ENCODE peak calls at places on chromosome 15, in ten cellular contexts. O, Q, V, M, D, C, E, T, H and Y are unnamed samples.
A peak's percentile ranks its signal among the peaks of the same experiment; 100 is the strongest.

GRCh38 chr15:29110733-29111132 is 158.9 kb downstream of the NSMCE3 start:
- DNase-seq in O (no peak), Q (no peak), V (no peak), M (no peak), D (no peak), C (no peak), E (no peak), T (no peak), H (no peak), Y (no peak)

GRCh38 chr15:31447893-31448634 is 121.4 kb downstream of the KLF13 start:
- DNase-seq in O (no peak), Q (no peak), V (no peak), M (no peak), D (no peak), C (no peak), E (no peak), T (no peak), H (no peak), Y (peak; percentile 34)

GRCh38 chr15:90159213-90159612 is 41.9 kb upstream of the SEMA4B start:
- DNase-seq in O (no peak), Q (no peak), V (no peak), M (no peak), D (peak; percentile 84), C (no peak), E (no peak), T (no peak), H (no peak), Y (no peak)

GRCh38 chr15:78618490-78618934 is 2.3 kb downstream of the CHRNA3 start:
- DNase-seq in O (peak; percentile 71), Q (peak; percentile 94), V (peak; percentile 76), M (peak; percentile 84), D (peak; percentile 65), C (peak; percentile 50), E (peak; percentile 88), T (peak; percentile 79), H (peak; percentile 91), Y (peak; percentile 98)

GRCh38 chr15:98002874-98003273 is 42.4 kb downstream of the ARRDC4 start:
- DNase-seq in O (no peak), Q (no peak), V (no peak), M (no peak), D (no peak), C (no peak), E (no peak), T (no peak), H (no peak), Y (no peak)

GRCh38 chr15:92605225-92605944 is 50.2 kb downstream of the FAM174B start:
- DNase-seq in O (no peak), Q (peak; percentile 16), V (no peak), M (no peak), D (no peak), C (no peak), E (no peak), T (no peak), H (no peak), Y (no peak)

GRCh38 chr15:93730724-93731123 is 500.6 kb upstream of the MCTP2 start:
- DNase-seq in O (no peak), Q (no peak), V (no peak), M (no peak), D (no peak), C (no peak), E (no peak), T (no peak), H (no peak), Y (no peak)

GRCh38 chr15:93146196-93146595 is 57.2 kb upstream of the RGMA start:
- DNase-seq in O (no peak), Q (no peak), V (no peak), M (no peak), D (no peak), C (no peak), E (no peak), T (no peak), H (no peak), Y (no peak)

GRCh38 chr15:65094294-65094995 is 17.9 kb downstream of the KBTBD13 start:
- DNase-seq in O (no peak), Q (no peak), V (no peak), M (no peak), D (no peak), C (no peak), E (no peak), T (no peak), H (no peak), Y (no peak)

GRCh38 chr15:64845183-64845611 is 3.5 kb downstream of the PLEKHO2 start:
- DNase-seq in O (no peak), Q (no peak), V (no peak), M (peak; percentile 68), D (peak; percentile 56), C (no peak), E (no peak), T (no peak), H (peak; percentile 37), Y (no peak)

GRCh38 chr15:43215961-43216360 is 4.9 kb downstream of the EPB42 start:
- DNase-seq in O (no peak), Q (peak; percentile 10), V (no peak), M (no peak), D (no peak), C (no peak), E (no peak), T (peak; percentile 40), H (no peak), Y (no peak)

GRCh38 chr15:38176155-38176554 is 76.5 kb upstream of the SPRED1 start:
- DNase-seq in O (no peak), Q (peak; percentile 58), V (no peak), M (no peak), D (peak; percentile 89), C (no peak), E (no peak), T (peak; percentile 7), H (peak; percentile 58), Y (no peak)

GRCh38 chr15:61598655-61599054 is 369.6 kb upstream of the RORA start:
- DNase-seq in O (no peak), Q (no peak), V (no peak), M (no peak), D (no peak), C (no peak), E (no peak), T (no peak), H (no peak), Y (no peak)

GRCh38 chr15:31399544-31400171 is 73.0 kb downstream of the KLF13 start:
- DNase-seq in O (no peak), Q (no peak), V (no peak), M (no peak), D (no peak), C (no peak), E (no peak), T (no peak), H (peak; percentile 18), Y (no peak)

GRCh38 chr15:68418611-68419161 is 13.3 kb downstream of the ITGA11 start:
- DNase-seq in O (no peak), Q (peak; percentile 79), V (no peak), M (peak; percentile 15), D (no peak), C (no peak), E (no peak), T (peak; percentile 85), H (no peak), Y (peak; percentile 91)

GRCh38 chr15:95520511-95520910 is 810.0 kb upstream of the NR2F2 start:
- DNase-seq in O (no peak), Q (no peak), V (no peak), M (no peak), D (no peak), C (no peak), E (no peak), T (no peak), H (no peak), Y (no peak)

GRCh38 chr15:89218531-89218930 is 2.8 kb downstream of the RLBP1 start:
- DNase-seq in O (no peak), Q (no peak), V (no peak), M (no peak), D (no peak), C (no peak), E (no peak), T (no peak), H (no peak), Y (no peak)

GRCh38 chr15:31453558-31454318 is 127.1 kb downstream of the KLF13 start:
- DNase-seq in O (no peak), Q (no peak), V (no peak), M (no peak), D (no peak), C (no peak), E (no peak), T (no peak), H (no peak), Y (no peak)

GRCh38 chr15:86235667-86236066 is 156.0 kb downstream of the AGBL1 start:
- DNase-seq in O (no peak), Q (no peak), V (no peak), M (no peak), D (no peak), C (no peak), E (no peak), T (no peak), H (no peak), Y (no peak)

GRCh38 chr15:38905634-38906033 is 341.0 kb upstream of the RASGRP1 start:
- DNase-seq in O (no peak), Q (no peak), V (no peak), M (no peak), D (no peak), C (no peak), E (no peak), T (no peak), H (no peak), Y (no peak)

GRCh38 chr15:63938486-63939061 is 104.8 kb upstream of the HERC1 start:
- DNase-seq in O (no peak), Q (peak; percentile 23), V (no peak), M (no peak), D (peak; percentile 47), C (peak; percentile 25), E (no peak), T (no peak), H (peak; percentile 47), Y (no peak)

GRCh38 chr15:67809866-67810265 is 15.4 kb upstream of the SKOR1 start:
- DNase-seq in O (no peak), Q (no peak), V (no peak), M (no peak), D (no peak), C (no peak), E (no peak), T (no peak), H (no peak), Y (no peak)

GRCh38 chr15:40366204-40367037 is 8.4 kb downstream of the DISP2 start:
- DNase-seq in O (no peak), Q (no peak), V (no peak), M (no peak), D (no peak), C (no peak), E (no peak), T (no peak), H (no peak), Y (no peak)

GRCh38 chr15:25859838-25860645 is 3.1 kb downstream of the ATP10A start:
- DNase-seq in O (no peak), Q (peak; percentile 37), V (peak; percentile 26), M (no peak), D (no peak), C (no peak), E (peak; percentile 60), T (peak; percentile 36), H (peak; percentile 41), Y (no peak)